ENCODE peak calls at places on chromosome 6, in six cellular contexts. X, Z, L, I, S and A are unnamed samples.

GRCh38 chr6:156175433-156175832 is 601.7 kb upstream of the ARID1B start:
- DNase-seq in S (no peak), Z (no peak), I (no peak), X (no peak), L (no peak), A (no peak)

GRCh38 chr6:93164781-93165180 is 254.6 kb downstream of the EPHA7 start:
- DNase-seq in Z (no peak), S (no peak), X (no peak), L (no peak), I (no peak), A (no peak)

GRCh38 chr6:6764764-6765434 is 176.4 kb downstream of the LY86 start:
- DNase-seq in X (no peak), L (no peak), Z (no peak), I (no peak), S (no peak), A (no peak)

GRCh38 chr6:105692630-105693212 is 289.8 kb upstream of the PREP start:
- DNase-seq in S (no peak), L (no peak), Z (no peak), X (no peak), I (no peak), A (no peak)

GRCh38 chr6:90895299-90896164 is 308.7 kb upstream of the MAP3K7 start:
- DNase-seq in S (no peak), L (no peak), I (no peak), Z (no peak), X (no peak), A (no peak)

GRCh38 chr6:83055366-83055964 is 10.2 kb downstream of the UBE3D start:
- DNase-seq in L (peak; percentile 81), X (no peak), Z (no peak), I (peak; percentile 27), S (peak; percentile 55), A (no peak)

GRCh38 chr6:40950986-40951730 is 87.9 kb downstream of the UNC5CL start:
- DNase-seq in Z (no peak), X (no peak), L (peak; percentile 79), I (no peak), S (no peak), A (no peak)

GRCh38 chr6:109498049-109498448 is 15.0 kb upstream of the ZBTB24 start:
- DNase-seq in S (no peak), L (no peak), I (no peak), X (no peak), Z (no peak), A (no peak)

GRCh38 chr6:168121308-168121665 is 42.3 kb upstream of the FRMD1 start:
- DNase-seq in Z (no peak), L (no peak), I (no peak), S (peak; percentile 3), X (no peak), A (no peak)

GRCh38 chr6:32763417-32763816 is at the start of gene HLA-DQB2:
- DNase-seq in L (no peak), X (no peak), S (no peak), I (no peak), Z (no peak), A (no peak)

GRCh38 chr6:47846752-47847151 is 64.9 kb downstream of the OPN5 start:
- DNase-seq in X (no peak), L (no peak), I (no peak), S (no peak), Z (no peak), A (no peak)

GRCh38 chr6:142694054-142694453 is 250.9 kb downstream of the HIVEP2 start:
- DNase-seq in X (no peak), Z (no peak), L (no peak), S (no peak), I (no peak), A (no peak)

GRCh38 chr6:21801786-21802610 is 208.4 kb downstream of the SOX4 start:
- DNase-seq in Z (no peak), L (no peak), I (no peak), S (no peak), X (no peak), A (no peak)

GRCh38 chr6:133241901-133242760 is 974 bp downstream of the EYA4 start:
- DNase-seq in S (no peak), L (peak; percentile 80), Z (no peak), I (no peak), X (no peak), A (no peak)

GRCh38 chr6:107020239-107020638 is 7.8 kb upstream of the MTRES1 start:
- DNase-seq in L (no peak), I (no peak), X (no peak), Z (no peak), S (no peak), A (no peak)

GRCh38 chr6:84466521-84466920 is 239.1 kb upstream of the CEP162 start:
- DNase-seq in Z (no peak), X (no peak), S (no peak), L (peak; percentile 71), I (no peak), A (no peak)

GRCh38 chr6:1264619-1265445 is 47.1 kb upstream of the FOXQ1 start:
- DNase-seq in L (no peak), S (no peak), I (no peak), Z (no peak), X (no peak), A (no peak)

GRCh38 chr6:170292778-170293164 is 1.9 kb upstream of the DLL1 start:
- DNase-seq in Z (no peak), L (no peak), X (no peak), S (no peak), I (no peak), A (no peak)

GRCh38 chr6:38117281-38117680 is 297.8 kb downstream of the ZFAND3 start:
- DNase-seq in I (no peak), S (no peak), L (no peak), Z (no peak), X (no peak), A (no peak)

GRCh38 chr6:40299666-40300065 is 287.5 kb downstream of the LRFN2 start:
- DNase-seq in L (no peak), X (no peak), I (no peak), S (peak; percentile 25), Z (no peak), A (no peak)

GRCh38 chr6:111486475-111486874 is 3.5 kb upstream of the REV3L start:
- DNase-seq in X (no peak), S (no peak), I (no peak), Z (no peak), L (no peak), A (no peak)

GRCh38 chr6:111484655-111484974 is 1.6 kb upstream of the REV3L start:
- DNase-seq in I (no peak), L (peak; percentile 40), S (no peak), Z (no peak), X (no peak), A (no peak)

GRCh38 chr6:111486921-111487320 is 3.9 kb upstream of the REV3L start:
- DNase-seq in I (no peak), Z (no peak), S (no peak), X (no peak), L (no peak), A (no peak)

GRCh38 chr6:111483736-111484654 is 977 bp upstream of the REV3L start:
- DNase-seq in Z (peak; percentile 80), I (peak; percentile 92), X (peak; percentile 92), L (peak; percentile 94), S (peak; percentile 91), A (peak; percentile 67)

DNA sequence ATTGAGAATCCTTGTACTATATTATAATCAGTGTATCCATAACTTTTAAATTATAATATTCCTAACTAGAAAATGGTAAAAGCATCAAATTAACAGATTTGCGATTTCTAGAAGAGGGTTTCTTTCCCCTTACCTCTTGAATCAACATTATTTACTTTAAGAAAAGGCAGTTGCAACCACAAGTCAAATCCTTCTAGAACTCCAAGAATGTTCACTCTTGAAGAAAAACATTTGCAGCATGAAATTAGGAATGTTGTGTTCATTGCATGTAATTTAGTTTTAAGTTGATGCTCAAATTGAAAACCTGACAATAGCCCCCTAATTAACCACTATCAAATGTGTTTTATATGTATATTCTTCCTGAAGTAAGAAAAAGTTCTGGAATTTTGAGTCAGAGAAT is 2.3 kb upstream of the REV3L start:
- DNase-seq in I (no peak), L (no peak), Z (no peak), X (no peak), S (no peak), A (no peak)
- H3K27ac ChIP-seq in I (peak overlapping the region; percentile 98), L (no peak overlapping the region), Z (no peak overlapping the region), X (peak overlapping the region; percentile 99), S (peak overlapping the region; percentile 99), A (peak overlapping the region; percentile 100)

GRCh38 chr6:165662041-165662491 is 975 bp downstream of the PDE10A start:
- DNase-seq in L (peak; percentile 87), Z (no peak), I (no peak), S (no peak), X (no peak), A (no peak)

GRCh38 chr6:165662671-165663282 is at the start of gene PDE10A:
- DNase-seq in I (no peak), S (no peak), L (peak; percentile 86), Z (no peak), X (no peak), A (no peak)

GRCh38 chr6:165659945-165660862 is 2.8 kb downstream of the PDE10A start:
- DNase-seq in Z (no peak), I (no peak), X (no peak), S (no peak), L (peak; percentile 77), A (no peak)

GRCh38 chr6:165660881-165661415 is 2.1 kb downstream of the PDE10A start:
- DNase-seq in S (no peak), X (no peak), L (peak; percentile 70), Z (no peak), I (no peak), A (no peak)

DNA sequence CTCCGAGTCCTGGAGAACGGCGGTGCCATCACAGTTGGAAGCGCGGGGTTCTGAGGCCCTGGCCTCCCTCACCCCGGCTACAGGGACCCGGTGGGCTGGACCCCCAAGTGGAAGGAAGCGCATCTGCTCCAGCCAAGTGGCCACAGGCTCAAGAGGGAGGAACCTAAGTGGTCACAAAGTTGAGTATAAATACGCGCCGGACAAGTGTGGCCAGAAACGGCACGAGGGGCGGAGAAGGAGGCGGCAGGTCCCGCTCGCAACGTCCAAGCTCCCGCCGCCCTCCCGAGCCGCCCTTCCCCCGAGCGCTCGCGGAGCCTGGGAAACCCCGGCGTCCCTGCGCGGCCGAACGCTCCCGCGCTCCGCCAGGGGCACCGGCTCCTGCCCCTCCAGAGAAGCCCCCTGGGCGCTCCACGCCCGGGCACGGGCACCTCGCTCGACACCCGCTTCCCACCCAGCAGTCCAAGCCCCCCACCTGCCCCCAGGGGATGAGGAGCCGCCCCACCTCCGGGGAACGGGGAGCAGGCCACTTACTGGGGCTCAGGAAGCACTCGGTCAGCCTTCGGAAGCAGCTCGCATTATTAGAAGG is 1.5 kb downstream of the PDE10A start:
- DNase-seq in X (no peak), S (no peak), Z (no peak), I (no peak), L (peak; percentile 70), A (no peak)
- H3K27me3 ChIP-seq in X (peaks cover 9% of the 10 kb centered on the region), S (peaks cover 27% of the 10 kb centered on the region), Z (no peaks in the 10 kb centered on the region), I (peaks cover 79% of the 10 kb centered on the region), L (peaks cover 37% of the 10 kb centered on the region), A (peaks cover 97% of the 10 kb centered on the region)

DNA sequence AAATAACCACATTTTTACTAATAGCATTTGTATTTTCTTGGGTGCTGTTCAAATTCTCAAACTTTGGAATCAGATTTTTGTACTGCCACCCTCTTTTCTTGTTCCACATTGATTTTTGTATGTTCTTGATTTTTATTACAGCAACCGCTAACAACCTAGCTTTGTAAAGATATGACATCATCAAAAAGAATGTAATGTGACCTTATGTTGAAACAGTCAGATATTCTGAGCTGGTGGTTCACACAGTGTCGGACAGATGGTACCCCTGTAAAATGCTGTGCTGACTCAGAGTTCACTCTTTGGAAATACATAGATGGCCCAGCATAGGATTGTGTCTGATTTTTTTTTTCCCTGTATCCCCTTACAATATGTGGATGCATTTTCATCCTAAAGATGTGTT is 118.9 kb downstream of the QKI start:
- DNase-seq in S (no peak), L (no peak), Z (no peak), I (no peak), X (no peak), A (no peak)
- H3K27ac ChIP-seq in S (no peak overlapping the region), L (no peak overlapping the region), Z (no peak overlapping the region), I (no peak overlapping the region), X (no peak overlapping the region), A (no peak overlapping the region)

GRCh38 chr6:14008809-14009208 is 84.1 kb downstream of the RNF182 start:
- DNase-seq in I (no peak), L (no peak), Z (no peak), X (no peak), S (no peak), A (no peak)
- H3K27me3 ChIP-seq in I (peaks cover 8% of the 10 kb centered on the region), L (no peaks in the 10 kb centered on the region), Z (no peaks in the 10 kb centered on the region), X (no peaks in the 10 kb centered on the region), S (no peaks in the 10 kb centered on the region), A (no peaks in the 10 kb centered on the region)